ENCODE peak calls at places on chromosomes 2 and 18, in four cellular contexts. S is GM13977, U is OCI-LY7, N is upper lobe of left lung. M is an unnamed sample.

GRCh38 chr2:102365763-102366162 is 10.2 kb downstream of the IL18R1 start:
- DNase-seq in S (no peak), N (no peak), U (no peak), M (no peak)

GRCh38 chr18:27411911-27412310 is 226.8 kb upstream of the CHST9 start:
- DNase-seq in S (no peak), U (no peak), N (no peak), M (no peak)

GRCh38 chr2:181374741-181375675 is 82.2 kb upstream of the ITGA4 start:
- DNase-seq in N (no peak), U (no peak), S (peak), M (no peak)

GRCh38 chr2:30654404-30654803 is 152.8 kb downstream of the CAPN13 start:
- DNase-seq in S (no peak), U (no peak), N (no peak), M (no peak)

GRCh38 chr2:2830576-2830975 is 499.5 kb upstream of the MYT1L start:
- DNase-seq in N (peak), U (no peak), S (no peak), M (peak)

GRCh38 chr2:189406612-189407011 is 34.7 kb upstream of the WDR75 start:
- DNase-seq in N (no peak), U (no peak), S (no peak), M (no peak)

GRCh38 chr2:180130403-180130802 is 123.3 kb upstream of the CWC22 start:
- DNase-seq in S (no peak), U (no peak), N (no peak), M (no peak)

GRCh38 chr2:159209341-159210306 is 76.9 kb downstream of the WDSUB1 start:
- DNase-seq in U (no peak), N (peak), S (no peak), M (no peak)

GRCh38 chr2:95049088-95049955 is 23.8 kb downstream of the MAL start:
- DNase-seq in N (no peak), U (no peak), S (no peak), M (no peak)

GRCh38 chr18:42412281-42412680 is 457.2 kb downstream of the PIK3C3 start:
- DNase-seq in N (no peak), U (no peak), S (no peak), M (no peak)

GRCh38 chr18:51195602-51196115 is 1.8 kb downstream of the MEX3C start:
- DNase-seq in U (no peak), S (no peak), N (peak), M (no peak)

GRCh38 chr18:24990548-24991219 is 361.3 kb downstream of the ZNF521 start:
- DNase-seq in S (no peak), U (no peak), N (no peak), M (no peak)

GRCh38 chr2:158900345-158900744 is 68.1 kb upstream of the TANC1 start:
- DNase-seq in U (no peak), S (no peak), N (no peak), M (no peak)

GRCh38 chr2:239644016-239644415 is 243.2 kb upstream of the HDAC4 start:
- DNase-seq in U (no peak), S (no peak), N (no peak), M (no peak)

GRCh38 chr2:102619414-102620319 is at the start of gene SLC9A2:
- DNase-seq in N (peak), S (peak), U (no peak), M (no peak)

GRCh38 chr2:46146866-46147502 is 150.2 kb upstream of the EPAS1 start:
- DNase-seq in N (no peak), U (no peak), S (no peak), M (no peak)

GRCh38 chr2:56191617-56192016 is 7.8 kb downstream of the CCDC85A start:
- DNase-seq in S (no peak), N (peak), U (peak), M (no peak)

GRCh38 chr18:34738173-34738894 is 28.2 kb downstream of the DTNA start:
- DNase-seq in N (no peak), U (no peak), S (no peak), M (no peak)

GRCh38 chr2:120367649-120368048 is 21.7 kb downstream of the INHBB start:
- DNase-seq in N (no peak), S (no peak), U (no peak), M (no peak)

GRCh38 chr2:236666646-236667204 is 97.1 kb downstream of the ACKR3 start:
- DNase-seq in U (no peak), N (no peak), S (no peak), M (peak)

GRCh38 chr2:3986530-3987258 is 283.3 kb downstream of the DCDC2C start:
- DNase-seq in N (no peak), S (no peak), U (no peak), M (no peak)

GRCh38 chr18:75895135-75895534 is 467.6 kb upstream of the SMIM21 start:
- DNase-seq in S (no peak), N (no peak), U (no peak), M (no peak)

GRCh38 chr2:156321243-156321904 is 11.1 kb downstream of the NR4A2 start:
- DNase-seq in S (peak), N (no peak), U (no peak), M (no peak)

GRCh38 chr2:128514555-128514955 is 195.9 kb upstream of the HS6ST1 start:
- DNase-seq in S (no peak), N (no peak), U (no peak), M (no peak)

GRCh38 chr18:22069916-22070315 is 99.5 kb upstream of the GATA6 start:
- DNase-seq in S (no peak), N (no peak), U (no peak), M (no peak)

GRCh38 chr2:212015588-212015987 is 523.0 kb downstream of the ERBB4 start:
- DNase-seq in U (no peak), S (no peak), N (no peak), M (no peak)

GRCh38 chr2:222900354-222900753 is 39.5 kb downstream of the ACSL3 start:
- DNase-seq in U (no peak), N (no peak), S (no peak), M (no peak)

GRCh38 chr2:98359986-98360385 is 13.7 kb downstream of the CNGA3 start:
- DNase-seq in N (no peak), S (no peak), U (no peak), M (no peak)

DNA sequence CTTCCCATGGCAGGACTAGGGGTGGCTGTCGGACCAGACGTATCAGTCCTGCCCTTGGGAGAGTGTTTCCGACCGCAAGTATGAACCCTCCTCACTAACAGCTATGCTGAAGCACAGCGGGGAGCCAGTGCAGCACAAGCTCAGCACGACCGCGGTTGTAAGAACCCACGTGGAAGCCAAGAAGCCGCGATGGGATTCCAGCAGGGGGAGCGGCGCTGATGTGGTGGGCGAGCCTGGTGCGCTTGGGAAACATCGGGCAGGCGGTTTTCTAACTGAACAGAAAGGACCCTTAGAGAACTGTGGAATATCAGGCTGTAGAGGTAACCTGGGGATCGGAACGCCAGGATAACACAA is 132.2 kb upstream of the MYCN start:
- DNase-seq in S (no peak), N (no peak), U (no peak), M (no peak)
- TF ChIP-seq CTCF in S (no peak), N (no peak), U (no peak), M (no peak)

GRCh38 chr2:37283207-37283606 is 41.4 kb downstream of the PRKD3 start:
- DNase-seq in U (no peak), S (no peak), N (no peak), M (no peak)

GRCh38 chr2:37282746-37283145 is 41.9 kb downstream of the PRKD3 start:
- DNase-seq in S (no peak), N (no peak), U (no peak), M (no peak)

GRCh38 chr2:37284386-37284785 is 40.2 kb downstream of the PRKD3 start:
- DNase-seq in U (no peak), N (no peak), S (no peak), M (no peak)

GRCh38 chr2:37291680-37292079 is 33.0 kb downstream of the PRKD3 start:
- DNase-seq in N (no peak), U (no peak), S (no peak), M (no peak)

GRCh38 chr2:37287966-37288365 is 36.7 kb downstream of the PRKD3 start:
- DNase-seq in U (peak), N (peak), S (peak), M (no peak)
- TF ChIP-seq CTCF in U (peak), N (no peak), S (peak), M (peak)

GRCh38 chr2:71459084-71459431 is 5.7 kb downstream of the DYSF start:
- DNase-seq in U (no peak), N (no peak), S (no peak), M (no peak)

GRCh38 chr2:71460056-71460455 is 6.7 kb downstream of the DYSF start:
- DNase-seq in N (no peak), U (no peak), S (no peak), M (no peak)

GRCh38 chr2:71457123-71457958 is 4.0 kb downstream of the DYSF start:
- DNase-seq in N (no peak), S (no peak), U (no peak), M (no peak)

GRCh38 chr2:71457959-71458322 is 4.6 kb downstream of the DYSF start:
- DNase-seq in N (no peak), S (no peak), U (no peak), M (no peak)

DNA sequence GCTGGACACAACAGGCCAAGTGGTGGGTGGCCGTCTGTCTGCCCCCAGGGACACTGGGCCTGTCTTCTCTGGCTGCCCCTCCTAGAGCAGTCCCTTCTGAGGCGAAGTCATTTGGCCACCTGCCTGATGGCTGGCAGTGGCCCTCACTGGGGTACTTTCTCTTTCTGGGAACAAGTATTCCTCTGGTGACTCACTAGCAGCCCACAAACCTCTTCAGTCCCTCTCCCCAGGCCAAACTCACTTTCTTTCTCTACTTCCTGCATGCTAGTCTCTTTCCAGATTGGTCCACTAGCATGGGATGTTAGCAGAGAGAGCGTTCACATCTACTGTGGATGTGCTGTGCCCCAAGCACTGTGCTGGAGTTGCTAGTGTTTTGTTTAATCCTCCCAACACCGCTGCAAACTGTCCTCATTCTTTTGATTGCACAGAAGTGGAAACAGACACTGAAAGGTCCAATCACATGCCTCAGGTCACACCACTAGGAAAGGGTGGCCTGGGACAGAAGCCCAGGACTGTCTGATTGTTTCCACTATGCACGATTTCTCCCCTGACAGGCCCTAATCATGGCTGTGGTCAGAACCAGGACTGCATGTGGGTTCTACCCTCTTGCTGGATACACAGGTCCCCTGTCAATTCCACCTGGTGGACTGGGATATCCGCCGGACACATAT is 5.2 kb downstream of the DYSF start:
- DNase-seq in S (no peak), N (no peak), U (no peak), M (no peak)
- TF ChIP-seq CTCF in S (no peak), N (no peak), U (no peak), M (no peak)

GRCh38 chr2:173075056-173075780 is 428 bp upstream of the MAP3K20 start:
- DNase-seq in S (no peak), N (no peak), U (no peak), M (no peak)
- TF ChIP-seq CTCF in S (no peak), N (no peak), U (no peak), M (no peak)

DNA sequence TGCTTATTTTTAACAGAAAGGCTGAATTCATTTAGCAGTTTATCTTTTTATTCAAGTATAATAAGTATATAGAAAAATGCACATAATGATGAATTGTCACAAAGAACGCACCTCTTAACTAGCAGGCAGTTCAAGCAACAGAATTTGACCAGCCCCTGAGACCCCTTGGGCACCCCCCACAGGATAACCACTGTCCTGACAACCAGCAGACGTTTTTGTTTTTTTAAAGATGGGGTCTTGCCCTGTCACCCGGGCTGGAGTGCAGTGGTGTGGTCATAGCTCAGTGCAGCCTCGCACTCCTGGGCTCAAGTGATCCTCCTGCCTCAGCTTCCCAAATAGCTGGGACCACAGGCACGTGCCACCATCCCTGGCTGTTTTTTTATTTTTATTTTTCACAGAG is 14.0 kb downstream of the PRELID3A start:
- DNase-seq in N (no peak), S (no peak), U (peak), M (no peak)
- TF ChIP-seq CTCF in N (no peak), S (no peak), U (peak), M (no peak)

GRCh38 chr18:45849529-45849928 is 24.1 kb downstream of the SIGLEC15 start:
- DNase-seq in S (no peak), N (no peak), U (no peak), M (no peak)
- TF ChIP-seq CTCF in S (no peak), N (no peak), U (no peak), M (no peak)

GRCh38 chr2:127020536-127020935 is 86.4 kb downstream of the BIN1 start:
- DNase-seq in S (no peak), N (no peak), U (no peak), M (peak)
- TF ChIP-seq CTCF in S (no peak), N (no peak), U (no peak), M (no peak)

GRCh38 chr2:167842047-167842446 is 405.3 kb downstream of the STK39 start:
- DNase-seq in N (no peak), U (no peak), S (no peak), M (no peak)

GRCh38 chr2:167843657-167844056 is 403.7 kb downstream of the STK39 start:
- DNase-seq in N (no peak), U (no peak), S (no peak), M (no peak)

GRCh38 chr2:167843203-167843602 is 404.2 kb downstream of the STK39 start:
- DNase-seq in U (no peak), S (no peak), N (no peak), M (no peak)

GRCh38 chr2:167844714-167845530 is 402.5 kb downstream of the STK39 start:
- DNase-seq in N (no peak), S (no peak), U (peak), M (no peak)
- TF ChIP-seq CTCF in N (no peak), S (peak), U (peak), M (no peak)

DNA sequence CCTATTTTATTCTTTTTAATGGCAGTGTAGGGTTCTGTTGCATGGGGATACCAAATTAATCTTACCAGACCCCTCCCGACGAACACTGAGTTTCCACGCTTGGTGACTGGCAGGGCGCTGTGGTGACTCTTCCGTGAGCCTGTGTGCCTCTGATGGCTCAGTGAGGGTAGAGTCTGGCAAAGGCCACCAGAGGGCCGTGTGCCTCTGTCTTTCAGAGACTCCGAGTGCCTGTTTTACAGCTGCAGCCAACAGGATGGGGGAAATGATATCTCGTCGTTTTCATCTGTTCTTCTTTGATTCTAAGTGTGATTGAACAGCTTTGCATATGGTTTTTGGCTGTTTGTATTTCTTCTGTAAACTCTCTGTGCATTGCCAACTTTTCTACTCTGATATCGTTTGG is 99.8 kb downstream of the ZNF236 start:
- DNase-seq in N (peak), U (peak), S (peak), M (no peak)
- TF ChIP-seq CTCF in N (peak), U (peak), S (peak), M (peak)

GRCh38 chr2:216665717-216666116 is 29.6 kb downstream of the IGFBP5 start:
- DNase-seq in S (no peak), U (no peak), N (no peak), M (no peak)

GRCh38 chr2:216665240-216665639 is 30.1 kb downstream of the IGFBP5 start:
- DNase-seq in S (no peak), N (no peak), U (no peak), M (no peak)

GRCh38 chr2:216663846-216664245 is 30.6 kb downstream of the IGFBP2 start:
- DNase-seq in N (no peak), S (no peak), U (no peak), M (no peak)

GRCh38 chr2:216663106-216663505 is 29.9 kb downstream of the IGFBP2 start:
- DNase-seq in S (no peak), U (no peak), N (no peak), M (no peak)

DNA sequence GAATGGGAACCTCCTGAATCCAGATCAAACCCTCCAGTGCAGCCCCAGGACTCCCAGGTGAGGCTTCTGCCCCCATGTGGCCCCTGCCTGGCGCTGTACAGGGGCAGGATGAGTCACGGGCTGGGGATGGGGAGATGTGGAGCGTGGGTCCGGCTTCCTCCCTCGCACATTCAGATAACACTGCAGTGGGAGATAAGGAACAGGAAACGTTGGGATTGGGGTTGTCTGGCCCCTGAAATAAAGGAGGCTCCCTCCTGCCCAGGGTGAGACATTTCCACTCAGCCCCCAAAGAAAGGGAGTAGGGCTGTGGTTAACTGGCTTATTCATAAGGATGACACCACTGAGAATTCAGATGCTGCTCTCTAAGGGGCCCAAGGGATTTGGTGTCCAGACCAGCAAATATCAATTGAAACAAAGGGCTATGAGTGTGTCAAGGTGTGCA is 30.7 kb downstream of the IGFBP5 start:
- DNase-seq in U (peak), N (no peak), S (no peak), M (no peak)
- TF ChIP-seq CTCF in U (peak), N (no peak), S (peak), M (no peak)

M was measured in osteocyte.